ENCODE peak calls at places on chromosome 9, in seven cellular contexts. H, U, P, O, Z, K and C are unnamed samples.
A peak's percentile ranks its signal among the peaks of the same experiment; 100 is the strongest.

GRCh38 chr9:4793412-4794005 is 765 bp downstream of the RCL1 start:
- DNase-seq in Z (no peak), P (no peak), U (peak; percentile 73), O (no peak), K (no peak), H (peak; percentile 54), C (no peak)

GRCh38 chr9:73131376-73131775 is 20.3 kb upstream of the ANXA1 start:
- DNase-seq in K (no peak), P (no peak), U (peak; percentile 28), O (no peak), H (peak; percentile 47), Z (no peak), C (no peak)

GRCh38 chr9:121372239-121372562 is 2.2 kb upstream of the STOM start:
- DNase-seq in K (no peak), P (no peak), H (no peak), O (no peak), Z (no peak), U (no peak), C (no peak)

GRCh38 chr9:20898885-20899554 is 132.4 kb downstream of the HACD4 start:
- DNase-seq in K (no peak), P (peak; percentile 15), U (no peak), Z (no peak), O (no peak), H (peak; percentile 70), C (no peak)

GRCh38 chr9:16619341-16619740 is 251.1 kb downstream of the BNC2 start:
- DNase-seq in O (no peak), Z (no peak), K (no peak), U (no peak), H (peak; percentile 28), P (no peak), C (no peak)

GRCh38 chr9:27572918-27573698 is at the start of gene C9orf72:
- DNase-seq in H (peak; percentile 61), P (peak; percentile 69), U (peak; percentile 94), K (peak; percentile 74), O (peak; percentile 58), Z (peak; percentile 27), C (peak; percentile 77)

GRCh38 chr9:120353501-120353900 is 226.5 kb downstream of the CDK5RAP2 start:
- DNase-seq in P (peak; percentile 75), H (no peak), Z (no peak), K (no peak), U (no peak), O (no peak), C (no peak)

GRCh38 chr9:1319436-1319835 is 269.3 kb downstream of the DMRT2 start:
- DNase-seq in H (no peak), U (no peak), K (no peak), O (no peak), P (no peak), Z (no peak), C (no peak)

GRCh38 chr9:135821733-135822382 is 85.5 kb downstream of the CAMSAP1 start:
- DNase-seq in K (no peak), H (no peak), O (no peak), P (no peak), U (no peak), Z (no peak), C (no peak)

GRCh38 chr9:89888677-89889076 is 283.9 kb downstream of the GADD45G start:
- DNase-seq in P (no peak), O (no peak), H (no peak), K (no peak), U (no peak), Z (no peak), C (no peak)

GRCh38 chr9:114799441-114799840 is 6.4 kb downstream of the TNFSF15 start:
- DNase-seq in U (no peak), K (no peak), O (no peak), P (no peak), H (no peak), Z (peak; percentile 60), C (no peak)

GRCh38 chr9:3675964-3676363 is 150.2 kb upstream of the RFX3 start:
- DNase-seq in O (no peak), U (no peak), K (no peak), H (no peak), Z (no peak), P (no peak), C (no peak)

GRCh38 chr9:6605202-6605601 is 40.3 kb downstream of the GLDC start:
- DNase-seq in P (no peak), H (no peak), Z (no peak), U (no peak), O (no peak), K (no peak), C (no peak)

GRCh38 chr9:115637661-115638060 is 515.9 kb upstream of the PAPPA start:
- DNase-seq in H (no peak), O (no peak), U (no peak), K (no peak), Z (no peak), P (no peak), C (no peak)

GRCh38 chr9:100379862-100380261 is 27.1 kb upstream of the TEX10 start:
- DNase-seq in U (no peak), O (no peak), Z (peak; percentile 53), P (no peak), H (no peak), K (no peak), C (peak; percentile 44)

GRCh38 chr9:105881654-105882349 is 187.5 kb downstream of the TMEM38B start:
- DNase-seq in U (peak; percentile 76), K (peak; percentile 24), O (no peak), P (peak; percentile 39), Z (peak; percentile 65), H (peak; percentile 55), C (peak; percentile 50)

GRCh38 chr9:82332018-82332773 is 343.6 kb downstream of the SPATA31D1 start:
- DNase-seq in O (no peak), U (no peak), Z (no peak), P (no peak), K (no peak), H (no peak), C (peak; percentile 23)

GRCh38 chr9:135450956-135451355 is 28.6 kb upstream of the PPP1R26 start:
- DNase-seq in U (no peak), P (no peak), Z (no peak), O (no peak), K (no peak), H (no peak), C (no peak)

GRCh38 chr9:15150939-15151338 is 156.1 kb downstream of the TTC39B start:
- DNase-seq in Z (no peak), P (no peak), H (peak; percentile 45), U (no peak), K (no peak), O (no peak), C (no peak)

GRCh38 chr9:136013524-136014034 is 52.4 kb upstream of the UBAC1 start:
- DNase-seq in P (peak; percentile 13), O (no peak), Z (no peak), U (no peak), H (no peak), K (no peak), C (no peak)

GRCh38 chr9:133238272-133238850 is 29.3 kb upstream of the OBP2B start:
- DNase-seq in U (peak; percentile 51), O (peak; percentile 50), Z (peak; percentile 72), K (peak; percentile 84), P (peak; percentile 92), H (peak; percentile 47), C (peak; percentile 33)
- TF ChIP-seq POLR2A in U (no peak), O (no peak), Z (no peak), K (no peak), P (no peak), H (no peak), C (no peak)

DNA sequence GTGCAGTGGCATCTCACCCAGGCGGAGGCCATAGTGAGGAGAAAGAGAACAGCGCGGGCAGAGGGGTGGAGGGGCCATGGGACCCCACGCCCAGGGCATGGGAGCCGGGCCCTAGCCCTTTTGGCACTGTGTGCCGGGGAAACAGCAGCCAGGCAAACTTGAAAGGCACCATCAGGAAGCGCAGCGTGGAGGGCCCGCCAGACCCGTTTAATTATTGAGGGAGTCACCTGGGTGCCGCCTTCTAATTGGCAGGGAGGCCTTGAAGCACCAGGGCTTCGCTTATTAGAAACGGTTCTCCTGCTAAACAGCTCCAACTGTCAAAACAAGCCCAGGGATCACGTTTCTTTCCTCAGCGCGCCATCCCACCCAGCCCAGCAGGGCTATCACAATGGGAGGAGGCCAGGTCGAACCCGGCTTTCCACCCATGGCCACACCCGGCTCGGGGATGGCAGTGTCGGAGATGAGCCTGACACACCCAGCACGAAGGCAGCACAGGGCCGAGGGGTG is 104.6 kb upstream of the SARDH start:
- DNase-seq in Z (no peak), H (no peak), P (no peak), O (no peak), U (no peak), K (no peak), C (no peak)
- TF ChIP-seq POLR2A in Z (no peak), H (no peak), P (no peak), O (no peak), U (no peak), K (no peak), C (no peak)

GRCh38 chr9:97635026-97635425 is 1.4 kb downstream of the NCBP1 start:
- DNase-seq in P (no peak), H (no peak), K (no peak), O (no peak), Z (no peak), U (no peak), C (no peak)

GRCh38 chr9:97632406-97632991 is 669 bp downstream of the TSTD2 start:
- DNase-seq in K (peak; percentile 71), P (peak; percentile 73), H (no peak), O (no peak), Z (no peak), U (peak; percentile 95), C (no peak)

GRCh38 chr9:97636903-97637302 is 3.3 kb downstream of the NCBP1 start:
- DNase-seq in Z (no peak), U (no peak), O (no peak), P (no peak), K (no peak), H (no peak), C (no peak)

GRCh38 chr9:97633859-97634485 is 351 bp downstream of the NCBP1 start:
- DNase-seq in Z (peak; percentile 3), K (no peak), P (no peak), U (peak; percentile 66), O (no peak), H (peak; percentile 36), C (no peak)

DNA sequence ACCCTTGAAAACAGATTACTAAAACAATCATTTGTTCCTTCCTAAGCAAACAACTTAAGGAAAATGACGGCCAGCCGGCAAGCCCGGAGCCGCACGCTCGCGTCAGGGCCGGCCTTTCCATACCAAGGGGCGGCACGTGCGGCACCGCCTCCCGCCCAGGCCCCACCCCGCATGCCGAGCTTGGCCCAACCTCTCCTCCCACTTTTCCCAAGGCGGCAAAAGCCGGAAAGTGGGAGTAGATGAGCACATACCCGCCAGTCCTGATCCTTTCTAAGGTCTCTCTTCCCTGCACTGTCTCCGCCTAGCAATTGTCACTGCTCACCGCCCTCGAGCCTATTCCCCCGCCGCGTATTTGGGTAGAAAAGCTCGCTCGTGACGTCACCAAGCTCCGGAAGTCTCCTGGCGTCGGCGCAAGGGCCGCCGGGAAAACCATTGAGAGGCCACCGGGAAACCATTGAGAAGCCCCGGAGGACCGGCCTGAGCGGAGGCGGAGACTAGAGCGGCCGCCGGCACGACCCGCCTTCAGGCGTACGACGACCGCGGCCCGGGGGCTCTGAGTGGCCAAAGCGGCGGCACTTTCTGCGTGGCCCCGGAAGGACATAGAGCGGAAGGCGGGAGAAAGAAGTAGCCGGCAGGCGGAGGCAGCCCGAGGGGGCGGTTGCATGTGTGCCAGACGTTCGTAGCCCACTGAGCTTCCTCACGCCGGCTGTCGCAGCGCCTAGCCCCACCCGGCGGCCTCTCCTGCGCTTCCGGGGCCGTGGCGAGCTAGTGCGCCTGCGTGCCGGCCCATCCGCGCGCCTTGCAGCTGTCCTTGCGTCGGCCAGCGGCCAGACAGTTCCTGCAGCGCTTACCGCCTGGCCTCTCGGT is at the start of the genes NCBP1 and TSTD2:
- DNase-seq in Z (peak; percentile 95), H (peak; percentile 99), P (peak; percentile 98), U (peak; percentile 99), O (peak; percentile 82), K (peak; percentile 97), C (peak; percentile 98)
- TF ChIP-seq POLR2A in Z (peak; percentile 77), H (peak; percentile 90), P (peak; percentile 90), U (peak; percentile 82), O (peak; percentile 49), K (peak; percentile 65), C (peak; percentile 99)

GRCh38 chr9:101419863-101420262 is 15.7 kb downstream of the ALDOB start:
- DNase-seq in Z (no peak), H (no peak), P (no peak), K (no peak), U (no peak), O (no peak), C (no peak)
- TF ChIP-seq POLR2A in Z (no peak), H (no peak), P (no peak), K (no peak), U (no peak), O (no peak), C (no peak)